ENCODE peak calls at places on chromosomes 4 and X, in four cellular contexts. V, R, X and S are unnamed samples.

GRCh38 chr4:67020079-67020807 is 525.1 kb downstream of the CENPC start:
- DNase-seq in V (no peak), R (no peak), X (no peak), S (no peak)

GRCh38 chr4:99763635-99764101 is 53.0 kb upstream of the DAPP1 start:
- DNase-seq in V (no peak), R (no peak), X (no peak), S (no peak)

GRCh38 chr4:81421346-81422218 is 50.1 kb downstream of the RASGEF1B start:
- DNase-seq in V (peak), R (peak), X (no peak), S (no peak)

GRCh38 chrX:112941209-112941788 is 100.7 kb upstream of the AMOT start:
- DNase-seq in V (peak), R (no peak), X (no peak), S (peak)

GRCh38 chr4:29632199-29632598 is 1088.0 kb upstream of the PCDH7 start:
- DNase-seq in V (no peak), R (no peak), X (no peak), S (no peak)

GRCh38 chrX:38985375-38985774 is 184.1 kb downstream of the MID1IP1 start:
- DNase-seq in V (no peak), R (peak), X (no peak), S (peak)

GRCh38 chr4:124386648-124387047 is 325.9 kb downstream of the ANKRD50 start:
- DNase-seq in V (no peak), R (no peak), X (no peak), S (no peak)

GRCh38 chrX:23578079-23578478 is 89.2 kb upstream of the PRDX4 start:
- DNase-seq in V (no peak), R (no peak), X (no peak), S (no peak)

GRCh38 chr4:108839333-108839732 is 76.5 kb upstream of the ETNPPL start:
- DNase-seq in V (no peak), R (no peak), X (no peak), S (no peak)

GRCh38 chr4:109294006-109294405 is 8.5 kb downstream of the COL25A1 start:
- DNase-seq in V (no peak), R (peak), X (no peak), S (peak)

GRCh38 chr4:25367004-25367621 is 9.9 kb upstream of the ANAPC4 start:
- DNase-seq in V (no peak), R (peak), X (no peak), S (peak)

GRCh38 chrX:129661369-129661768 is 6.6 kb upstream of the APLN start:
- DNase-seq in V (no peak), R (no peak), X (no peak), S (no peak)

GRCh38 chr4:102869569-102870227 is 906 bp downstream of the CISD2 start:
- DNase-seq in V (no peak), R (peak), X (no peak), S (no peak)

GRCh38 chr4:107930821-107931774 is at the start of gene CYP2U1:
- DNase-seq in V (no peak), R (peak), X (peak), S (peak)

GRCh38 chr4:23877758-23878229 is 12.1 kb downstream of the PPARGC1A start:
- DNase-seq in V (no peak), R (peak), X (no peak), S (no peak)

GRCh38 chr4:74969507-74970474 is 36.9 kb downstream of the PARM1 start:
- DNase-seq in V (no peak), R (no peak), X (no peak), S (peak)

GRCh38 chrX:119690921-119691716 is 1.8 kb downstream of the SEPTIN6 start:
- DNase-seq in V (no peak), R (peak), X (no peak), S (peak)

GRCh38 chrX:68532828-68533227 is 34.0 kb downstream of the YIPF6 start:
- DNase-seq in V (no peak), R (no peak), X (no peak), S (no peak)

GRCh38 chr4:159272341-159273125 is 169.7 kb downstream of the RAPGEF2 start:
- DNase-seq in V (no peak), R (no peak), X (no peak), S (no peak)

GRCh38 chr4:159271857-159272256 is 169.0 kb downstream of the RAPGEF2 start:
- DNase-seq in V (no peak), R (no peak), X (no peak), S (no peak)

GRCh38 chr4:159273841-159274240 is 171.0 kb downstream of the RAPGEF2 start:
- DNase-seq in V (no peak), R (no peak), X (no peak), S (no peak)

GRCh38 chr4:159269956-159270355 is 167.1 kb downstream of the RAPGEF2 start:
- DNase-seq in V (no peak), R (no peak), X (no peak), S (no peak)

DNA sequence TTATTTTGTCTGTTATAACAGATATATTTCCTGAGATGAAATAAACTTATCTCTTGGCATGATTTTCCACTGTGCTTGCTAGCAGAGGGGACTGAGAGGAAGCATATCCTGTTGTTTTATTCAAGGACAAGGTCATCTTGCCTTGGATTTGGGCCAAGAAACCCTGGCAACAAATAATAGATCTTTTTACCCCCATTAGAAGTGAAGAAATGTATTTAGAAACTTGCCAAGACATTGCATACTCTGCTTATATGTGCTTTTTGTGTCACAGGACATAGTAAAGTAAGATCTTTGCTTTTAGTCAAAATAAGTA is 170.2 kb downstream of the RAPGEF2 start:
- DNase-seq in V (no peak), R (peak), X (no peak), S (peak)
- TF ChIP-seq GABPA in V (no peak), R (no peak), X (no peak), S (no peak)

DNA sequence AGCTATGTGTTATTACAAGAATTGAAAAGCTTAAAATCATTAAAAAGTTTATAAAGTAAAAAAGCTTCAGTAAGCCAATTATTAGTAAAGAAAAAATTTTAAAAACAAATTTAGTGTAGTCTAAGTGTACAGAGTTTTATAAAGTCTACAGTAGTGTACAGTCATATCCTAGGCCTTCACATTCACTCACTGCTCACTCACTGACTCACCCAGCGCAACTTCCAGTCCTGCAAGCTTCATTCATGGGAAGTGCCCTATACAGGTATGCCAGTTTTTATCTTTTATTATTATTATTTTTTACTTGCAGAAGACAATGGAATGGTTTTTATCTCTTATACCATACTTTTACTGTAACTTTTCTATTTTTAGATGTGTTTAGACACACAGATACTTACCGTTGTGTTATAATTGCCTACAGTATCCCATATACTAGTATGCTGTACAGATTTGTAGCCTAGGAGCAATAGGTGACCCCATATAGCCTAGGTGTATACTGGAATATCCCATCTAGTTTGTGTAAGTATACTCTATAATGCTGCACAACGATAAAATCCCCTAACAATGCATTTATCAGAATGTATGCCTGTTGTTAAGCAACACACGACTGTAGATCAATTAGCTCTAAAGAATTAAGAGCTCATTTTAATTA is 230.7 kb downstream of the DCLK2 start:
- DNase-seq in V (no peak), R (no peak), X (no peak), S (no peak)
- TF ChIP-seq NRF1 in V (no peak), R (no peak), X (no peak), S (no peak)

GRCh38 chrX:10722804-10723364 is 102.5 kb upstream of the MID1 start:
- DNase-seq in V (no peak), R (peak), X (no peak), S (peak)
- H3K4me2 ChIP-seq in V (no peak), R (no peak), X (no peak), S (no peak)

GRCh38 chr4:110638347-110638746 is 15.5 kb upstream of the PITX2 start:
- DNase-seq in V (no peak), R (no peak), X (no peak), S (no peak)
- TF ChIP-seq GABPA in V (no peak), R (no peak), X (no peak), S (no peak)

DNA sequence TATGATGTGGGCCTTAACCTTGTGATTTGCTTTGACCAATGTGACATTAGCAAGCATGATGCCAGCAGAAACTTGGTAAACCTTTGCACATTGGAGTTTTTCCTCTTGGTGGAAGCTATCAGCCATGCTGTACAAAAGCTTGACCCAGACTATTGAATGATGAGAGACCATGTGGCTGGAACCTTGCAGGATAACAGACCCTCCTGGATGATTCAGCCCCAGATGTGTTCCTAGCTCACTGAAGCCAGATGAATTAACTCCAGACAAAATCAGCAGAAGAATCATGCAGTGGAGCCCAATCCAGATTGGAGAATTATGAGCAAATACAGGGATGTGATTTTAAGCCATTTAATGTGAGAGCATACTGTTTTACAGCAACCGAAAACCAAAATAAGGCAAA is 16.8 kb downstream of the SPARCL1 start:
- DNase-seq in V (no peak), R (no peak), X (no peak), S (no peak)
- TF ChIP-seq NRF1 in V (no peak), R (no peak), X (no peak), S (no peak)

DNA sequence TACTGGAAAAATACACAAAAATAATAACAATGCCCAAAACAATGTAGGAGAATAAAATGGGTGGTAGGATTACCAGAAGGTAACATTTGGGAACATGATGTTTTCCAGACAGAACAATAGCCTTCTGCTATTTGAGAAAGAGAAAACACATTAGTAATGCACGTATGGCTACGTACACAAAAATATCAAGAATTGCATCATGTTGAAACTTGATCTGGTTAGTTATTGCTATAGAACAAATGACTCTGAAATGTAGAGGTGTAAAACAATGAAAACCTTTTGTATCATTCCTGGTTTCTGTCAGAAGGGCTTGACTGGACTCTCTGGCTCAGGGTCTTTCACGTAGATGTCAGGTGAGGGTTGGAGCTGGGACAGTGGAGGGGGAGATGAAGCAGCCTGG is 1040.0 kb downstream of the FAT4 start:
- DNase-seq in V (no peak), R (no peak), X (no peak), S (no peak)
- H3K4me2 ChIP-seq in V (no peak), R (no peak), X (no peak), S (no peak)

GRCh38 chr4:145045180-145045579 is 52.8 kb downstream of the ANAPC10 start:
- DNase-seq in V (peak), R (no peak), X (no peak), S (no peak)

GRCh38 chr4:145044341-145044740 is 53.7 kb downstream of the ANAPC10 start:
- DNase-seq in V (no peak), R (no peak), X (no peak), S (no peak)

GRCh38 chr4:145042601-145043000 is 55.4 kb downstream of the ANAPC10 start:
- DNase-seq in V (no peak), R (no peak), X (no peak), S (no peak)

GRCh38 chr4:145043306-145043705 is 54.7 kb downstream of the ANAPC10 start:
- DNase-seq in V (no peak), R (no peak), X (no peak), S (no peak)

GRCh38 chr4:145041378-145041777 is 56.6 kb downstream of the ANAPC10 start:
- DNase-seq in V (peak), R (no peak), X (no peak), S (no peak)
- TF ChIP-seq GABPA in V (no peak), R (no peak), X (no peak), S (no peak)

DNA sequence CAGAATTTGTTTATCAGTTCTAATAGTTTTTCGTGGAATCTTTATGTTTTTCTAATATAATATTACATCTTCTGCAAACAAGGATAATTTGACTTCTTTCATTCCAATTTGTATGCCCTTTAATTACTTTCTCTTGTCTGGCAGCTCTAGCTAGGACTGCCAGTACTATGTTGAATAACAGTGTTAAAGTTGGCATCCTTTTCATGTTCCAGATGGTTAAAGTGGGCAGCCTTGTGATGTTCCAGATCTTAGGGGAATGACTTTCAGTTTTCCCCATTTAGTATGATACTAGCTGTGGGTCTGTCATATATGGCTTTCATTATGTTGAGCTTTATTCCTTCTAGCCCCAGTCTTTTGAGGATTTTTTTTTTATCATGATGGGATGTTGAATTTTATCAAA is 220.6 kb upstream of the WDFY3 start:
- DNase-seq in V (no peak), R (no peak), X (no peak), S (no peak)
- TF ChIP-seq NRF1 in V (no peak), R (no peak), X (no peak), S (no peak)

DNA sequence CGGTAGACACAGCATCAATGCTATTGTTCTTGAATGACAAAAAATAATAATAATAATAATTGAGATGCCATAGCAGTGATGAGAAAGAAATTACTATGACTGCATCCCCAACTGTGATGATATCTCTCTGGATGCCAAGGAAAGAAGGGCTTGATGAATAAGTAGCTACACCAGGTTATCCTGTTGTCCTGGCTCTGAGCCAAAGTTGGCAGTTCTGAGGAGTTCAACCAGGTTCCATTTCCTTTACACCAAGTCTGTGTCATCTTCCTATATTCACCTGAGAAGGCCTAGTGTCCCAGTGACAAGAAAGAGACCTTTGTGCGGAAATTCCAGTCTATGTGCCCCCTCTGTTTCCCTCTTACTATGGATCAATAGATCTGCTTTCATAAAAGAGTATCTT is 3.4 kb upstream of the MAML3 start:
- DNase-seq in V (no peak), R (no peak), X (no peak), S (no peak)
- H3K4me2 ChIP-seq in V (no peak), R (no peak), X (no peak), S (no peak)

GRCh38 chrX:65528705-65529340 is 5.8 kb downstream of the LAS1L start:
- DNase-seq in V (no peak), R (peak), X (peak), S (peak)
- TF ChIP-seq GABPA in V (no peak), R (no peak), X (no peak), S (no peak)